ENCODE peak calls at places on chromosome 5, in six cellular contexts. One of them, this sample, is unnamed.
A peak's percentile ranks its signal among the peaks of the same experiment; 100 is the strongest.

GRCh38 chr5:135242021-135242480 is 157.0 kb downstream of the MACROH2A1 start:
- DNase-seq in nucleus accumbens: no peak
- DNase-seq in T-helper 2 cell: no peak
- DNase-seq in cardiac muscle cell: peak; percentile 60
- DNase-seq in psoas muscle: no peak
- DNase-seq in MCF 10A: peak; percentile 87
- DNase-seq in this sample: no peak

GRCh38 chr5:27818888-27819287 is 780.5 kb upstream of the CDH9 start:
- DNase-seq in psoas muscle: no peak
- DNase-seq in cardiac muscle cell: peak; percentile 5
- DNase-seq in T-helper 2 cell: no peak
- DNase-seq in MCF 10A: no peak
- DNase-seq in nucleus accumbens: no peak
- DNase-seq in this sample: no peak

GRCh38 chr5:124732349-124732875 is 14.0 kb downstream of the ZNF608 start:
- DNase-seq in cardiac muscle cell: no peak
- DNase-seq in nucleus accumbens: no peak
- DNase-seq in MCF 10A: no peak
- DNase-seq in psoas muscle: no peak
- DNase-seq in T-helper 2 cell: no peak
- DNase-seq in this sample: no peak

GRCh38 chr5:158511454-158511853 is 588.3 kb downstream of the EBF1 start:
- DNase-seq in nucleus accumbens: no peak
- DNase-seq in T-helper 2 cell: no peak
- DNase-seq in psoas muscle: no peak
- DNase-seq in MCF 10A: no peak
- DNase-seq in cardiac muscle cell: no peak
- DNase-seq in this sample: peak; percentile 90

GRCh38 chr5:102627311-102627710 is 127.8 kb upstream of the PAM start:
- DNase-seq in cardiac muscle cell: no peak
- DNase-seq in psoas muscle: no peak
- DNase-seq in nucleus accumbens: no peak
- DNase-seq in T-helper 2 cell: no peak
- DNase-seq in MCF 10A: peak; percentile 27
- DNase-seq in this sample: no peak

GRCh38 chr5:143672806-143673205 is 139.2 kb upstream of the HMHB1 start:
- DNase-seq in psoas muscle: no peak
- DNase-seq in cardiac muscle cell: no peak
- DNase-seq in MCF 10A: no peak
- DNase-seq in nucleus accumbens: no peak
- DNase-seq in T-helper 2 cell: no peak
- DNase-seq in this sample: no peak

GRCh38 chr5:150640311-150641005 is at the start of gene SYNPO:
- DNase-seq in T-helper 2 cell: no peak
- DNase-seq in psoas muscle: peak; percentile 83
- DNase-seq in nucleus accumbens: peak; percentile 45
- DNase-seq in MCF 10A: peak; percentile 99
- DNase-seq in cardiac muscle cell: peak; percentile 99
- DNase-seq in this sample: no peak

GRCh38 chr5:181223041-181223728 is at the start of gene TRIM41:
- DNase-seq in psoas muscle: peak; percentile 100
- DNase-seq in MCF 10A: peak; percentile 99
- DNase-seq in T-helper 2 cell: peak; percentile 95
- DNase-seq in cardiac muscle cell: peak; percentile 99
- DNase-seq in nucleus accumbens: no peak
- DNase-seq in this sample: peak; percentile 99

This sample was measured in NAMALWA.